ENCODE peak calls at places on chromosomes 4 and X, in five cellular contexts. X, N, W, M and I are unnamed samples.

GRCh38 chr4:139453041-139453370 is 915 bp upstream of the RAB33B start:
- DNase-seq in W (no peak), M (peak), N (no peak), X (peak), I (peak)

GRCh38 chr4:141174457-141174856 is 41.2 kb upstream of the RNF150 start:
- DNase-seq in N (no peak), M (no peak), W (no peak), X (no peak), I (no peak)

GRCh38 chr4:15774020-15774420 is 4.1 kb upstream of the CD38 start:
- DNase-seq in X (no peak), W (no peak), N (no peak), M (peak), I (peak)

GRCh38 chr4:185143596-185143969 is 517 bp downstream of the SLC25A4 start:
- DNase-seq in N (peak), X (no peak), W (no peak), M (peak), I (peak)

GRCh38 chrX:106159861-106160282 is 8.2 kb upstream of the PWWP3B start:
- DNase-seq in M (no peak), X (no peak), W (no peak), N (no peak), I (no peak)

GRCh38 chr4:6059375-6059805 is 41.2 kb upstream of the C4orf50 start:
- DNase-seq in X (no peak), N (no peak), W (no peak), M (no peak), I (no peak)

GRCh38 chrX:131752493-131753198 is 208.8 kb downstream of the OR13H1 start:
- DNase-seq in N (peak), W (no peak), X (no peak), M (no peak), I (no peak)

GRCh38 chr4:25174674-25175073 is 14.4 kb upstream of the SEPSECS start:
- DNase-seq in W (no peak), M (peak), X (no peak), N (peak), I (no peak)

GRCh38 chr4:17578482-17578891 is 1.5 kb downstream of the LAP3 start:
- DNase-seq in X (no peak), N (peak), M (no peak), W (no peak), I (no peak)

GRCh38 chr4:8104491-8105302 is 53.9 kb downstream of the ABLIM2 start:
- DNase-seq in N (no peak), X (no peak), M (no peak), W (no peak), I (no peak)

GRCh38 chr4:38046735-38047487 is 86.7 kb downstream of the PTTG2 start:
- DNase-seq in W (no peak), M (no peak), N (peak), X (no peak), I (no peak)
- TF ChIP-seq CTCF in W (no peak), M (no peak), N (no peak), X (no peak), I (no peak)

GRCh38 chr4:82584921-82585320 is 23.1 kb upstream of the TMEM150C start:
- DNase-seq in N (no peak), X (no peak), W (no peak), M (no peak), I (no peak)

GRCh38 chr4:82579932-82580331 is 18.1 kb upstream of the TMEM150C start:
- DNase-seq in N (no peak), W (no peak), X (no peak), M (no peak), I (no peak)

GRCh38 chr4:82583897-82584604 is 22.3 kb upstream of the TMEM150C start:
- DNase-seq in N (no peak), M (no peak), X (no peak), W (no peak), I (no peak)

GRCh38 chr4:82577451-82577850 is 15.7 kb upstream of the TMEM150C start:
- DNase-seq in N (no peak), M (no peak), X (no peak), W (no peak), I (no peak)

DNA sequence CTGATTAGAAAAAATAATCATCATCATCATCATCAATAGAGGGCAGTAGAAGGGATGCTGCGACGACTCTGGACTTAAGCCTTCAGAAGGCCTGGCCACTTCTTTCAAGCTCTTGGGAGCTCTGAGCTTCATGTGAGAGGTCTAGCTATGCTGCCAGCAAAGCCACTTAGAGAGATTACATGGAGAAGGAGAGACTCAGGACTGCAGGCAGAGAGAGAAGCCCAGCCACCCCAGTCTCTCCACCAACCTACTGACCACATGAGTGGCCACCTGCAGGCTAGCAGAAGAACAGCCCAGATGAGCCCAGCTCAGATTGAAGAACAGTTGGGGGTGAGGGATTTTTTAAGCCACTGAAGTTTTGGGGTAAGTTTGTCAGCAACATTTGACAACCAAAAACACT is 17.1 kb upstream of the TMEM150C start:
- DNase-seq in W (no peak), M (no peak), N (no peak), X (no peak), I (peak)
- TF ChIP-seq CTCF in W (no peak), M (no peak), N (peak), X (no peak), I (peak)

GRCh38 chrX:129318375-129318774 is 204.9 kb downstream of the SMARCA1 start:
- DNase-seq in M (no peak), X (no peak), N (peak), W (no peak), I (peak)
- TF ChIP-seq CTCF in M (peak), X (no peak), N (no peak), W (peak), I (no peak)

GRCh38 chrX:72573158-72573511 is 492 bp upstream of the HDAC8 start:
- DNase-seq in W (no peak), N (no peak), M (no peak), X (no peak), I (no peak)
- TF ChIP-seq CTCF in W (no peak), N (no peak), M (no peak), X (no peak), I (no peak)

GRCh38 chr4:9893329-9894108 is 112.1 kb downstream of the DRD5 start:
- DNase-seq in X (no peak), M (no peak), W (no peak), N (no peak), I (no peak)

GRCh38 chr4:9894604-9895361 is 113.3 kb downstream of the DRD5 start:
- DNase-seq in N (no peak), W (no peak), M (no peak), X (no peak), I (no peak)

GRCh38 chr4:9901262-9901661 is 119.8 kb downstream of the DRD5 start:
- DNase-seq in X (no peak), W (no peak), N (no peak), M (no peak), I (no peak)

DNA sequence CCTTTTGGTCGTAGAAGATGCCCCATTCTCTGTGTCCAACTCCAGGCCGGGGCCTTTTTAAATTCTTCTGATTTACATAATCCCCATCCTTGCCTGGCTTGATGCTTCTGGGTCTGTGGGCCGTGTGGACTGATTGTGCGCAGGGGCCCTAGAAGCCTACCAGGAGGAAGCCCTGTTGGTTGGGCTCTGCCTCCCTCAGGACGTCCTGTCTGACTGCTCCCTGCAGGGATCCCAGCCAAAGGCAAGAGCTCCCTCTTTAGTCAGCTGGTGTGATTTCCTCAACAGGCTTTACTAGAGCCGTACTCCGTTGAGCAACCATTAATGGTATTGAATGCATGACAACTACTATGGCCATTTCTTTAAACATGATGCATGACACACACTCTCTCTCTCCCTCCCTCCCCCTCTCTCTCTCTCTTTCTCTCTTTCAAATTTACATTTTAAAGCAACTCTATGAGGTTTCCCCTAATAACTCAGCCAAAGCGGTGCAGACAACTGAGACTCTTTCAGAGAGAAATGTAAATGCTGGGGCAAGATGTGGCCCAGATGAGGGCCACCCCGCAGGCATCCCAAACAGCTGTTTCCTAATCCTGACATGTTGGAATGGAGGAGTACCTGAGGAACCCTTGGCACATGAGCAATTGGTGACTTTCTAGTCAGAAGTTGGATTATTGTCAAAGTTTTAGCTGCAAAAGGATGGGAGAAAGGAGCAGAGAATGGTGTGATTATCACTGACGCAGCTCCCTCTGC is 117.3 kb downstream of the DRD5 start:
- DNase-seq in N (peak), X (peak), M (no peak), W (no peak), I (peak)
- TF ChIP-seq CTCF in N (no peak), X (no peak), M (no peak), W (no peak), I (no peak)

GRCh38 chrX:69093960-69094935 is 71.0 kb downstream of the PJA1 start:
- DNase-seq in N (peak), M (peak), X (peak), W (no peak), I (peak)

GRCh38 chrX:69095260-69095659 is 70.0 kb downstream of the PJA1 start:
- DNase-seq in X (no peak), N (no peak), M (no peak), W (no peak), I (no peak)

GRCh38 chrX:69100478-69100877 is 64.8 kb downstream of the PJA1 start:
- DNase-seq in N (no peak), X (no peak), W (no peak), M (no peak), I (no peak)

GRCh38 chrX:69096963-69097362 is 68.3 kb downstream of the PJA1 start:
- DNase-seq in N (no peak), X (no peak), W (no peak), M (no peak), I (no peak)

DNA sequence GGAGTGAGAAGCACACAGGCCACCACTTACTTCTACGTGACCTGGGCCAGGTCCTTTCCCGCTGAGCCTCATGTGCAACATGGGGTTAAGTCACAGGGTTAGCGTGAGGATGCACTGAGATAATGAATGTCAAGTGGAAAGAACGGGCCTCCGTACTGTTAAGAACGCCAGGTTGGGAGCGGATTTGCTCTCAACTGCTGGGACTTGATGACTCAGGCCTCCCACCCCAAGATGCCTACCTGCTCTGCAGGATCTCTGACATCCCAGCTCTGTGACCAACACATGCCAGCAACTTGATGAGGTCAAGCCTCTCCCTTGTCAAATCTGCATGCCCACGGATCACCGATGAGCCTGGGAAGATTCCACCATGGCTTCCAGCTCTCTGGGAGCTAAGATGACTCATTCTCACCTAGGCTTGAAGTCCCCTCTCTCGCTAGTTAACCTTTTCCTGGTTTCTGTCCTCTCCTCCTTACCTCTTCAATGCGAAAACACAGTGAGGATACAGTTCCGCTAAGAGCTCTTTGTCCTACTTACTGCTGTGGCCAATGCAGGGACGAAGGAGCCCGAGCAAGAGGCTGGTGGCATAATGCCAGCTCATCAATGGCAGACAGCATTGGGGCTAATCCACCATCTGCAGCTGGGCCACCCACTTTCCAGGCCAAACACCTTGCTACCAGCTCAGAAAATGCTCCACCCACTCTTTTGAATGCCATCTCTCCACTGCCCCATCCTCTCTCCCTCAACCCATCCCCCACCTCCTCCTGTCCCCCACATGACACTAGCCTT is 67.6 kb downstream of the PJA1 start:
- DNase-seq in W (no peak), N (no peak), X (no peak), M (no peak), I (no peak)
- TF ChIP-seq CTCF in W (no peak), N (no peak), X (no peak), M (no peak), I (no peak)

DNA sequence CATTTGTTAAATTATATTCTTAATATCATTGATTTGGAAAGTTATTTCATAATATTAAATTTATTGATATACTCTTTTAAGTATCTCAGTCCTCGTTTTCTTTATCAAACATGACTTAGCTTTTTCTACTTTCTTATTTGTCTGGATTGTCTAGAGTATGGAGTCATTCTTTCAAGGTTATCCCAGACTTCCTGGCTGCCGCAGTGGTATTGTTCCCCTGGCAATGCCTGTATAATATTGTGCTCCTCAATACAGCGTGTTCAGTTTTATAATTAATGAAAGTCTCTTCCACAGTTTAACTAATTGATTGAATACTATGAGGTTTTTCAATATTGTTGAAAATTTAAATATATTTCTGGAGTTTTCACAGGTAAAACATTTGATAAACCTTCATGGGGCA is 310.9 kb downstream of the ANKRD50 start:
- DNase-seq in X (no peak), N (no peak), W (no peak), M (no peak), I (no peak)
- TF ChIP-seq CTCF in X (no peak), N (no peak), W (no peak), M (no peak), I (no peak)